ENCODE peak calls at places on chromosomes 13 and 19, in nine cellular contexts. V is activated T-cell treated with anti-CD3 and anti-CD28 coated beads for 1 hour; N is PC-3; Q is EL; O is cardiac muscle cell; P is CD8-positive, alpha-beta memory T cell; X is HS-27A; M is HCT116; D is substantia nigra. C is an unnamed sample.
A peak's percentile ranks its signal among the peaks of the same experiment; 100 is the strongest.

GRCh38 chr19:21023901-21024300 is 3.4 kb downstream of the ZNF430 start:
- DNase-seq in V (no peak), N (peak; percentile 73), Q (peak; percentile 49), O (no peak), P (no peak), X (no peak), M (no peak), D (no peak), C (no peak)

GRCh38 chr13:110309661-110310524 is 2.8 kb downstream of the COL4A2 start:
- DNase-seq in V (no peak), N (no peak), Q (no peak), O (no peak), P (no peak), X (no peak), M (no peak), D (no peak), C (no peak)

GRCh38 chr13:39566216-39566869 is 36.6 kb downstream of the LHFPL6 start:
- DNase-seq in V (no peak), N (no peak), Q (no peak), O (no peak), P (no peak), X (no peak), M (no peak), D (no peak), C (no peak)

GRCh38 chr19:9535934-9536333 is 2.5 kb downstream of the ZNF426 start:
- DNase-seq in V (no peak), N (no peak), Q (no peak), O (no peak), P (no peak), X (no peak), M (no peak), D (no peak), C (no peak)

GRCh38 chr19:38648789-38649304 is 1.4 kb downstream of the ACTN4 start:
- DNase-seq in V (no peak), N (no peak), Q (no peak), O (no peak), P (no peak), X (no peak), M (no peak), D (no peak), C (no peak)

GRCh38 chr19:53102701-53103140 is 501 bp downstream of the ZNF160 start:
- DNase-seq in V (peak; percentile 19), N (peak; percentile 26), Q (peak; percentile 56), O (peak; percentile 54), P (peak; percentile 14), X (peak; percentile 11), M (no peak), D (no peak), C (peak; percentile 32)

GRCh38 chr19:23999821-24000610 is 85.3 kb downstream of the ZNF726 start:
- DNase-seq in V (no peak), N (no peak), Q (no peak), O (no peak), P (no peak), X (no peak), M (no peak), D (no peak), C (no peak)

GRCh38 chr13:49549289-49549688 is 36.1 kb downstream of the RCBTB1 start:
- DNase-seq in V (no peak), N (no peak), Q (no peak), O (no peak), P (no peak), X (no peak), M (no peak), D (no peak), C (no peak)

GRCh38 chr19:34644991-34645461 is 31.9 kb downstream of the SCGB2B2 start:
- DNase-seq in V (no peak), N (no peak), Q (no peak), O (no peak), P (no peak), X (no peak), M (no peak), D (no peak), C (peak; percentile 62)

GRCh38 chr19:639251-640155 is at the start of gene FGF22:
- DNase-seq in V (peak; percentile 97), N (peak; percentile 80), Q (peak; percentile 89), O (peak; percentile 91), P (peak; percentile 97), X (no peak), M (peak; percentile 68), D (peak; percentile 93), C (peak; percentile 98)

GRCh38 chr13:54029226-54029625 is 1000.6 kb downstream of the OLFM4 start:
- DNase-seq in V (no peak), N (peak; percentile 67), Q (no peak), O (no peak), P (no peak), X (no peak), M (no peak), D (no peak), C (no peak)

GRCh38 chr13:111361046-111361872 is 40.8 kb downstream of the TEX29 start:
- DNase-seq in V (no peak), N (no peak), Q (no peak), O (no peak), P (no peak), X (no peak), M (no peak), D (no peak), C (no peak)

GRCh38 chr19:46271488-46272197 is 25.2 kb upstream of the HIF3A start:
- DNase-seq in V (no peak), N (peak; percentile 77), Q (peak; percentile 78), O (peak; percentile 84), P (no peak), X (no peak), M (no peak), D (no peak), C (no peak)

GRCh38 chr13:31261241-31261640 is 61.5 kb downstream of the B3GLCT start:
- DNase-seq in V (no peak), N (peak; percentile 6), Q (no peak), O (no peak), P (no peak), X (no peak), M (no peak), D (no peak), C (no peak)

GRCh38 chr19:50024719-50025021 is 502 bp downstream of the VRK3 start:
- DNase-seq in V (no peak), N (no peak), Q (no peak), O (no peak), P (no peak), X (no peak), M (no peak), D (no peak), C (peak; percentile 18)

GRCh38 chr19:33350538-33351309 is 22.8 kb upstream of the CEBPG start:
- DNase-seq in V (no peak), N (peak; percentile 31), Q (peak; percentile 45), O (peak; percentile 69), P (no peak), X (no peak), M (no peak), D (no peak), C (no peak)

GRCh38 chr13:76954568-76954967 is 6.3 kb downstream of the ACOD1 start:
- DNase-seq in V (no peak), N (no peak), Q (no peak), O (no peak), P (no peak), X (no peak), M (no peak), D (no peak), C (no peak)

GRCh38 chr19:29662604-29663404 is 2.5 kb upstream of the PLEKHF1 start:
- DNase-seq in V (no peak), N (peak; percentile 70), Q (peak; percentile 93), O (peak; percentile 95), P (no peak), X (no peak), M (no peak), D (no peak), C (no peak)

GRCh38 chr19:29375429-29376093 is 150.2 kb upstream of the VSTM2B start:
- DNase-seq in V (no peak), N (no peak), Q (no peak), O (no peak), P (no peak), X (no peak), M (no peak), D (no peak), C (no peak)

GRCh38 chr19:3441089-3441985 is 39.0 kb downstream of the SMIM24 start:
- DNase-seq in V (no peak), N (no peak), Q (no peak), O (no peak), P (no peak), X (no peak), M (no peak), D (no peak), C (peak; percentile 69)

GRCh38 chr13:112210401-112210800 is 143.5 kb downstream of the SOX1 start:
- DNase-seq in V (no peak), N (peak; percentile 21), Q (no peak), O (no peak), P (no peak), X (no peak), M (no peak), D (no peak), C (no peak)

GRCh38 chr13:20495087-20496023 is 30.3 kb downstream of the CRYL1 start:
- DNase-seq in V (peak; percentile 42), N (peak; percentile 90), Q (peak; percentile 67), O (peak; percentile 78), P (peak; percentile 45), X (no peak), M (peak; percentile 50), D (peak; percentile 42), C (peak; percentile 46)

GRCh38 chr19:54412877-54413276 is 2.4 kb upstream of the TTYH1 start:
- DNase-seq in V (no peak), N (no peak), Q (no peak), O (no peak), P (no peak), X (no peak), M (no peak), D (no peak), C (no peak)

GRCh38 chr13:20193924-20194631 is 1.3 kb upstream of the GJB2 start:
- DNase-seq in V (no peak), N (no peak), Q (no peak), O (no peak), P (no peak), X (no peak), M (no peak), D (no peak), C (no peak)

GRCh38 chr19:35251456-35251855 is 2.7 kb downstream of the LSR start:
- DNase-seq in V (no peak), N (no peak), Q (no peak), O (no peak), P (no peak), X (no peak), M (no peak), D (no peak), C (no peak)

GRCh38 chr19:4581381-4582111 is 22.1 kb upstream of the SEMA6B start:
- DNase-seq in V (no peak), N (peak; percentile 48), Q (peak; percentile 36), O (peak; percentile 58), P (no peak), X (no peak), M (no peak), D (no peak), C (no peak)

GRCh38 chr19:13790354-13790753 is 4.9 kb upstream of the ZSWIM4 start:
- DNase-seq in V (no peak), N (no peak), Q (no peak), O (peak; percentile 70), P (peak; percentile 42), X (no peak), M (no peak), D (no peak), C (no peak)

C was measured in BE2C.